ENCODE peak calls at places on chromosomes 2 and 18, in six cellular contexts. W, T, X, B, D and M are unnamed samples.

GRCh38 chr2:210445116-210445707 is 31.3 kb downstream of the LANCL1 start:
- DNase-seq in W (no peak), T (peak; percentile 38), X (no peak), B (peak; percentile 32), D (peak; percentile 55), M (peak; percentile 8)

GRCh38 chr2:18154812-18155211 is 276.3 kb downstream of the KCNS3 start:
- DNase-seq in W (no peak), T (no peak), X (no peak), B (no peak), D (no peak), M (no peak)

GRCh38 chr18:62944454-62944853 is 229.1 kb downstream of the PHLPP1 start:
- DNase-seq in W (no peak), T (no peak), X (no peak), B (no peak), D (no peak), M (no peak)

GRCh38 chr2:236237468-236238190 is 26.6 kb downstream of the ASB18 start:
- DNase-seq in W (no peak), T (no peak), X (no peak), B (no peak), D (no peak), M (no peak)

GRCh38 chr2:667332-668000 is 9.7 kb downstream of the TMEM18 start:
- DNase-seq in W (no peak), T (peak; percentile 40), X (peak; percentile 44), B (peak; percentile 69), D (no peak), M (peak; percentile 52)

GRCh38 chr2:177599072-177599688 is 206.6 kb downstream of the AGPS start:
- DNase-seq in W (no peak), T (no peak), X (no peak), B (no peak), D (no peak), M (no peak)

GRCh38 chr18:32287873-32288272 is 98.0 kb downstream of the MEP1B start:
- DNase-seq in W (no peak), T (no peak), X (no peak), B (no peak), D (no peak), M (no peak)

GRCh38 chr2:20675701-20676352 is 8.9 kb downstream of the GDF7 start:
- DNase-seq in W (no peak), T (no peak), X (peak; percentile 33), B (no peak), D (peak; percentile 8), M (peak; percentile 41)

GRCh38 chr2:216698895-216699294 is 3.5 kb upstream of the IGFBP5 start:
- DNase-seq in W (peak; percentile 36), T (peak; percentile 64), X (no peak), B (peak; percentile 78), D (peak; percentile 93), M (peak; percentile 63)

GRCh38 chr2:191432121-191432520 is 186.9 kb downstream of the MYO1B start:
- DNase-seq in W (no peak), T (no peak), X (no peak), B (no peak), D (no peak), M (no peak)